ENCODE peak calls at places on chromosome 6, in six cellular contexts. One of them, this sample, is unnamed. For H3K9me3, the result is how much of the 10 kb centered on the place peaks cover.

GRCh38 chr6:25777031-25777430 is 22.5 kb downstream of the SLC17A4 start:
- DNase-seq in SJSA1: no peak
- DNase-seq in WERI-Rb-1: no peak
- DNase-seq in tibial nerve: no peak
- DNase-seq in cardiac muscle cell: no peak
- DNase-seq in CD8-positive, alpha-beta memory T cell: no peak
- DNase-seq in this sample: no peak

GRCh38 chr6:90948540-90948939 is 361.7 kb upstream of the MAP3K7 start:
- DNase-seq in WERI-Rb-1: no peak
- DNase-seq in tibial nerve: no peak
- DNase-seq in SJSA1: no peak
- DNase-seq in CD8-positive, alpha-beta memory T cell: no peak
- DNase-seq in cardiac muscle cell: no peak
- DNase-seq in this sample: no peak

GRCh38 chr6:35519313-35520015 is 6.8 kb upstream of the TULP1 start:
- DNase-seq in cardiac muscle cell: no peak
- DNase-seq in tibial nerve: no peak
- DNase-seq in WERI-Rb-1: no peak
- DNase-seq in SJSA1: no peak
- DNase-seq in CD8-positive, alpha-beta memory T cell: no peak
- DNase-seq in this sample: no peak

GRCh38 chr6:56713285-56713684 is 70.6 kb upstream of the DST start:
- DNase-seq in tibial nerve: peak
- DNase-seq in SJSA1: peak
- DNase-seq in CD8-positive, alpha-beta memory T cell: no peak
- DNase-seq in cardiac muscle cell: no peak
- DNase-seq in WERI-Rb-1: no peak
- DNase-seq in this sample: no peak

GRCh38 chr6:31715022-31715683 is at the start of gene LY6G6D:
- DNase-seq in tibial nerve: no peak
- DNase-seq in cardiac muscle cell: no peak
- DNase-seq in CD8-positive, alpha-beta memory T cell: no peak
- DNase-seq in WERI-Rb-1: no peak
- DNase-seq in SJSA1: no peak
- DNase-seq in this sample: no peak

GRCh38 chr6:162385980-162386379 is 341.6 kb downstream of the PRKN start:
- DNase-seq in WERI-Rb-1: no peak
- DNase-seq in cardiac muscle cell: no peak
- DNase-seq in tibial nerve: no peak
- DNase-seq in SJSA1: no peak
- DNase-seq in CD8-positive, alpha-beta memory T cell: no peak
- DNase-seq in this sample: no peak

GRCh38 chr6:9467746-9468145 is 947.1 kb downstream of the TFAP2A start:
- DNase-seq in WERI-Rb-1: no peak
- DNase-seq in SJSA1: peak
- DNase-seq in cardiac muscle cell: no peak
- DNase-seq in CD8-positive, alpha-beta memory T cell: no peak
- DNase-seq in tibial nerve: no peak
- DNase-seq in this sample: no peak

GRCh38 chr6:1136415-1136774 is 175.5 kb upstream of the FOXQ1 start:
- DNase-seq in CD8-positive, alpha-beta memory T cell: no peak
- DNase-seq in cardiac muscle cell: no peak
- DNase-seq in WERI-Rb-1: peak
- DNase-seq in SJSA1: no peak
- DNase-seq in tibial nerve: peak
- DNase-seq in this sample: no peak

GRCh38 chr6:22448311-22448711 is 121.1 kb upstream of the HDGFL1 start:
- DNase-seq in cardiac muscle cell: no peak
- DNase-seq in CD8-positive, alpha-beta memory T cell: no peak
- DNase-seq in SJSA1: peak
- DNase-seq in WERI-Rb-1: no peak
- DNase-seq in tibial nerve: no peak
- DNase-seq in this sample: no peak

GRCh38 chr6:162271922-162272321 is 455.6 kb downstream of the PRKN start:
- DNase-seq in cardiac muscle cell: peak
- DNase-seq in CD8-positive, alpha-beta memory T cell: no peak
- DNase-seq in WERI-Rb-1: no peak
- DNase-seq in SJSA1: no peak
- DNase-seq in tibial nerve: no peak
- DNase-seq in this sample: no peak

DNA sequence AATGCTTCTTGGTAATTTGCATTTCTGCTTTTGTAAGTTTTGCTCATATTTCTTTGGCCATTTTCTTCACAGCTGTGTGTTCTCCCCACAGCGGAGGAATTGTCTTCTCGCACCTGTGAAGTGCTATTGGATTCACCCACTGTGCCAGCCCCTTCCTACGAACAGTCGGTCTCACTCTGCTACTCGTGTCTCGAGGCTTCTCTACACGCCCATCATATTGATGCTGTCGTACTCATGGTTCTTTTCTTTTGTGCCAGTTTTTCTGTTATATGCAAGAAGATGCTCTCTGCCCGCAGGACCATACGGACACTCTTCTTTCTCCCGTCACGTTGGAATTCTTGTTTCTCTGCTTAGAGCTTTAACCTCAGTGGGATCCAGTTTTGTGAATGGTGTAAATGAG is 200.3 kb downstream of the DLL1 start:
- DNase-seq in WERI-Rb-1: no peak
- DNase-seq in SJSA1: no peak
- DNase-seq in CD8-positive, alpha-beta memory T cell: no peak
- DNase-seq in tibial nerve: no peak
- DNase-seq in cardiac muscle cell: no peak
- DNase-seq in this sample: no peak
- H3K9me3 ChIP-seq in WERI-Rb-1: under half
- H3K9me3 ChIP-seq in SJSA1: under half
- H3K9me3 ChIP-seq in CD8-positive, alpha-beta memory T cell: under half
- H3K9me3 ChIP-seq in tibial nerve: under half
- H3K9me3 ChIP-seq in cardiac muscle cell: under half
- H3K9me3 ChIP-seq in this sample: under half

GRCh38 chr6:40039042-40039441 is 104.8 kb upstream of the MOCS1 start:
- DNase-seq in SJSA1: no peak
- DNase-seq in CD8-positive, alpha-beta memory T cell: no peak
- DNase-seq in tibial nerve: no peak
- DNase-seq in WERI-Rb-1: no peak
- DNase-seq in cardiac muscle cell: no peak
- DNase-seq in this sample: no peak

GRCh38 chr6:40042232-40042631 is 108.0 kb upstream of the MOCS1 start:
- DNase-seq in SJSA1: no peak
- DNase-seq in CD8-positive, alpha-beta memory T cell: no peak
- DNase-seq in WERI-Rb-1: no peak
- DNase-seq in tibial nerve: no peak
- DNase-seq in cardiac muscle cell: no peak
- DNase-seq in this sample: no peak

GRCh38 chr6:40036186-40036585 is 101.9 kb upstream of the MOCS1 start:
- DNase-seq in tibial nerve: no peak
- DNase-seq in cardiac muscle cell: no peak
- DNase-seq in CD8-positive, alpha-beta memory T cell: no peak
- DNase-seq in WERI-Rb-1: no peak
- DNase-seq in SJSA1: no peak
- DNase-seq in this sample: no peak

GRCh38 chr6:40037271-40037670 is 103.0 kb upstream of the MOCS1 start:
- DNase-seq in cardiac muscle cell: no peak
- DNase-seq in SJSA1: no peak
- DNase-seq in CD8-positive, alpha-beta memory T cell: no peak
- DNase-seq in WERI-Rb-1: no peak
- DNase-seq in tibial nerve: no peak
- DNase-seq in this sample: no peak

DNA sequence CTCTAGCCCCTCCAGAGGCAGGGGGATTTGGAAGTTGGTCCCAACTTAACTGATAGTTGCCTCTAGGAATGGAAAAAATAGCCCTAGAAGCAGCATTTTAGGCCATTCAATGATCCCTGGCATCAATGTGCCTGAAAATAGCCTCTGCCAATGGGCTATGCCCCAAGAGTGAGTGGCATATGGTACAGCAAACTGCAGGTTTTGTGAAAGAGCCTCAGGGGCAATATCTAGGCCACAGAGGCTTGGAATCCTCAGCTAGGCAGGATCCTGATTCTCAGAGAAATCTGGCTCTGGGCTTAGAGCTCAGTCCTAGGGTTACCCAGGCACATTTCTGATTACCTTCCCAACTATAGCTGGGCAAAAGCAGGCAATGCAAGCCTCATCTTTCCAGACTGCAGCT is 104.4 kb upstream of the MOCS1 start:
- DNase-seq in cardiac muscle cell: no peak
- DNase-seq in tibial nerve: no peak
- DNase-seq in SJSA1: no peak
- DNase-seq in WERI-Rb-1: no peak
- DNase-seq in CD8-positive, alpha-beta memory T cell: no peak
- DNase-seq in this sample: no peak
- H3K9me3 ChIP-seq in cardiac muscle cell: under half
- H3K9me3 ChIP-seq in tibial nerve: under half
- H3K9me3 ChIP-seq in SJSA1: under half
- H3K9me3 ChIP-seq in WERI-Rb-1: under half
- H3K9me3 ChIP-seq in CD8-positive, alpha-beta memory T cell: under half
- H3K9me3 ChIP-seq in this sample: under half

GRCh38 chr6:82488403-82488802 is 124.8 kb downstream of the TPBG start:
- DNase-seq in tibial nerve: no peak
- DNase-seq in cardiac muscle cell: no peak
- DNase-seq in CD8-positive, alpha-beta memory T cell: no peak
- DNase-seq in WERI-Rb-1: no peak
- DNase-seq in SJSA1: no peak
- DNase-seq in this sample: no peak
- H3K9me3 ChIP-seq in tibial nerve: under half
- H3K9me3 ChIP-seq in cardiac muscle cell: under half
- H3K9me3 ChIP-seq in CD8-positive, alpha-beta memory T cell: under half
- H3K9me3 ChIP-seq in WERI-Rb-1: under half
- H3K9me3 ChIP-seq in SJSA1: under half
- H3K9me3 ChIP-seq in this sample: under half

GRCh38 chr6:170449231-170449630 is 103.9 kb downstream of the PSMB1 start:
- DNase-seq in SJSA1: no peak
- DNase-seq in tibial nerve: no peak
- DNase-seq in CD8-positive, alpha-beta memory T cell: no peak
- DNase-seq in cardiac muscle cell: no peak
- DNase-seq in WERI-Rb-1: no peak
- DNase-seq in this sample: no peak

GRCh38 chr6:170448745-170449144 is 104.4 kb downstream of the PSMB1 start:
- DNase-seq in tibial nerve: no peak
- DNase-seq in CD8-positive, alpha-beta memory T cell: no peak
- DNase-seq in WERI-Rb-1: no peak
- DNase-seq in SJSA1: peak
- DNase-seq in cardiac muscle cell: no peak
- DNase-seq in this sample: no peak

GRCh38 chr6:170448317-170448716 is 104.8 kb downstream of the PSMB1 start:
- DNase-seq in WERI-Rb-1: no peak
- DNase-seq in tibial nerve: no peak
- DNase-seq in SJSA1: peak
- DNase-seq in CD8-positive, alpha-beta memory T cell: no peak
- DNase-seq in cardiac muscle cell: no peak
- DNase-seq in this sample: no peak

GRCh38 chr6:170450946-170451761 is 102.0 kb downstream of the PSMB1 start:
- DNase-seq in cardiac muscle cell: no peak
- DNase-seq in CD8-positive, alpha-beta memory T cell: no peak
- DNase-seq in tibial nerve: no peak
- DNase-seq in WERI-Rb-1: no peak
- DNase-seq in SJSA1: no peak
- DNase-seq in this sample: no peak

DNA sequence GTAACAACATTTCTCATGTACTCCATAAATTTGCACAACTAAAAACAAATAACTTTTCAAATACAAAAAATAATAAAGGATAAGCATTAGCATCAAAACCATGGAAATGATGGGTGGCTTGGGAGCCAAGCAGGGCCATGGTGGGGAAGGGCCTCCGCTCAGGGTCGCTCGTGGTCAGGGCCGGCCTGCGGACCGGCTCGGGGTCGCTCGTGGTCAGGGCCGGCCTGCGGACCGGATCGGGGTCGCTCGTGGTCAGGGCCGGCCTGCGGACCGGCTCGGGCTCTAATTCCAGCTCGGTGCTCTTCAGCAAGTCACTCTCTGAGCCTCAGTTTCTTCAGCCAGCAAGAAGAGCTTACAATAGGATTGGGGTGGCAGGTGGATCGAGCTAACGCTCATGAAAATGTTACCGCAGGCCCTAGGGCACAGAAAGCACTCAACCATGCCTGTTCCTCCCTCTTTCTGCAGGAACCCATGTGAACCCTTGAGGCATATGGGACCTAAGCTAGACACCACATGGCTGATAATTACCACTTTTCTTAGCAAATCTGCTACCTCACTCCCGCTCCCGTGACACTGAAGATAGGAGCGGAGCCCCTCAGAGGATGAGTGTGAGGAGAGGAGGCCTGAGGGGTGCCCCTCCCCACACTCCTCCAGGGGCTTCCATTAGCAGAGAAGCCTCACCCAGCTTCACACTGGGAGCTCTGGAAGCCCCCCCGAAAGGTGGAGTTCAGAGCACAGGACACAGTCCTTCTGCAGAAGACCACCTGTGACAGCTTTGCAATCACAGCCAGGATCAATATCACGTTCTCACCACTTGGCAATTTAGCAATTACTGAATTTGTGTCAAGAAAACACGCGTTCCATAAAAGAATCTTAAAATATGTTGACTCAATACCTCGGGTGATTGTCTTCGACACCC is 103.0 kb downstream of the PSMB1 start:
- DNase-seq in tibial nerve: no peak
- DNase-seq in CD8-positive, alpha-beta memory T cell: no peak
- DNase-seq in cardiac muscle cell: no peak
- DNase-seq in SJSA1: peak
- DNase-seq in WERI-Rb-1: no peak
- DNase-seq in this sample: no peak
- H3K9me3 ChIP-seq in tibial nerve: under half
- H3K9me3 ChIP-seq in CD8-positive, alpha-beta memory T cell: under half
- H3K9me3 ChIP-seq in cardiac muscle cell: under half
- H3K9me3 ChIP-seq in SJSA1: under half
- H3K9me3 ChIP-seq in WERI-Rb-1: under half
- H3K9me3 ChIP-seq in this sample: under half

GRCh38 chr6:108171291-108171917 is 5.6 kb downstream of the NR2E1 start:
- DNase-seq in SJSA1: no peak
- DNase-seq in cardiac muscle cell: no peak
- DNase-seq in WERI-Rb-1: no peak
- DNase-seq in CD8-positive, alpha-beta memory T cell: no peak
- DNase-seq in tibial nerve: no peak
- DNase-seq in this sample: no peak

GRCh38 chr6:108169801-108170606 is 4.2 kb downstream of the NR2E1 start:
- DNase-seq in tibial nerve: no peak
- DNase-seq in cardiac muscle cell: no peak
- DNase-seq in WERI-Rb-1: no peak
- DNase-seq in CD8-positive, alpha-beta memory T cell: no peak
- DNase-seq in SJSA1: peak
- DNase-seq in this sample: no peak

GRCh38 chr6:108174371-108175175 is 8.8 kb downstream of the NR2E1 start:
- DNase-seq in tibial nerve: no peak
- DNase-seq in SJSA1: no peak
- DNase-seq in cardiac muscle cell: peak
- DNase-seq in WERI-Rb-1: no peak
- DNase-seq in CD8-positive, alpha-beta memory T cell: no peak
- DNase-seq in this sample: no peak

GRCh38 chr6:108170607-108171290 is 4.9 kb downstream of the NR2E1 start:
- DNase-seq in WERI-Rb-1: no peak
- DNase-seq in cardiac muscle cell: no peak
- DNase-seq in CD8-positive, alpha-beta memory T cell: no peak
- DNase-seq in tibial nerve: no peak
- DNase-seq in SJSA1: no peak
- DNase-seq in this sample: no peak

GRCh38 chr6:108171918-108172516 is 6.2 kb downstream of the NR2E1 start:
- DNase-seq in CD8-positive, alpha-beta memory T cell: no peak
- DNase-seq in SJSA1: no peak
- DNase-seq in WERI-Rb-1: no peak
- DNase-seq in cardiac muscle cell: no peak
- DNase-seq in tibial nerve: no peak
- DNase-seq in this sample: no peak
- H3K9me3 ChIP-seq in CD8-positive, alpha-beta memory T cell: under half
- H3K9me3 ChIP-seq in SJSA1: under half
- H3K9me3 ChIP-seq in WERI-Rb-1: under half
- H3K9me3 ChIP-seq in cardiac muscle cell: under half
- H3K9me3 ChIP-seq in tibial nerve: under half
- H3K9me3 ChIP-seq in this sample: under half